ENCODE peak calls at places on chromosomes 11 and 22, in six cellular contexts. B, G, P, H, Q and T are unnamed samples.
A peak's percentile ranks its signal among the peaks of the same experiment; 100 is the strongest.

GRCh38 chr22:49933236-49933921 is 14.9 kb downstream of the CRELD2 start:
- DNase-seq in B (no peak), G (no peak), P (no peak), H (no peak), Q (no peak), T (no peak)

GRCh38 chr22:39290724-39291161 is 28.7 kb downstream of the RPL3 start:
- DNase-seq in B (no peak), G (no peak), P (peak; percentile 61), H (peak; percentile 75), Q (no peak), T (no peak)

GRCh38 chr11:9688716-9689511 is 25.0 kb downstream of the SWAP70 start:
- DNase-seq in B (peak; percentile 87), G (peak; percentile 74), P (peak; percentile 98), H (peak; percentile 81), Q (no peak), T (peak; percentile 35)

GRCh38 chr22:50035976-50036375 is 22.1 kb downstream of the TTLL8 start:
- DNase-seq in B (no peak), G (no peak), P (no peak), H (no peak), Q (no peak), T (no peak)

GRCh38 chr11:11786771-11787170 is 55.0 kb upstream of the USP47 start:
- DNase-seq in B (no peak), G (peak; percentile 5), P (peak; percentile 43), H (peak; percentile 28), Q (no peak), T (peak; percentile 3)

GRCh38 chr11:84634309-84634708 is 992.8 kb downstream of the DLG2 start:
- DNase-seq in B (no peak), G (no peak), P (no peak), H (no peak), Q (no peak), T (no peak)

GRCh38 chr11:14136561-14136960 is 174.0 kb downstream of the SPON1 start:
- DNase-seq in B (no peak), G (no peak), P (no peak), H (no peak), Q (no peak), T (no peak)

GRCh38 chr11:3879967-3880542 is 24.6 kb downstream of the STIM1 start:
- DNase-seq in B (no peak), G (no peak), P (no peak), H (no peak), Q (no peak), T (no peak)

GRCh38 chr11:47524200-47524874 is 28.6 kb downstream of the CELF1 start:
- DNase-seq in B (no peak), G (no peak), P (no peak), H (peak; percentile 26), Q (peak; percentile 79), T (no peak)

GRCh38 chr11:64070301-64070656 is 34.5 kb downstream of the FLRT1 start:
- DNase-seq in B (no peak), G (no peak), P (no peak), H (no peak), Q (no peak), T (no peak)

GRCh38 chr11:109075976-109076375 is 346.0 kb upstream of the C11orf87 start:
- DNase-seq in B (no peak), G (no peak), P (peak; percentile 17), H (no peak), Q (no peak), T (no peak)

GRCh38 chr11:130180491-130180890 is 20.9 kb downstream of the ST14 start:
- DNase-seq in B (peak; percentile 66), G (no peak), P (peak; percentile 54), H (peak; percentile 35), Q (no peak), T (no peak)

GRCh38 chr11:125886997-125887372 is 483 bp upstream of the HYLS1 start:
- DNase-seq in B (peak; percentile 75), G (no peak), P (peak; percentile 51), H (no peak), Q (no peak), T (no peak)

GRCh38 chr11:112630496-112630895 is 330.7 kb upstream of the NCAM1 start:
- DNase-seq in B (no peak), G (no peak), P (no peak), H (no peak), Q (no peak), T (no peak)

GRCh38 chr11:102891736-102892135 is 17.0 kb upstream of the MMP12 start:
- DNase-seq in B (no peak), G (no peak), P (peak; percentile 58), H (no peak), Q (no peak), T (no peak)

GRCh38 chr11:77517753-77518152 is 43.9 kb upstream of the PAK1 start:
- DNase-seq in B (no peak), G (no peak), P (no peak), H (no peak), Q (no peak), T (no peak)

GRCh38 chr11:859394-860131 is 16.9 kb downstream of the TSPAN4 start:
- DNase-seq in B (no peak), G (no peak), P (peak; percentile 87), H (peak; percentile 84), Q (no peak), T (peak; percentile 41)

GRCh38 chr22:38612217-38613006 is 42.4 kb upstream of the DMC1 start:
- DNase-seq in B (no peak), G (no peak), P (no peak), H (no peak), Q (no peak), T (no peak)

DNA sequence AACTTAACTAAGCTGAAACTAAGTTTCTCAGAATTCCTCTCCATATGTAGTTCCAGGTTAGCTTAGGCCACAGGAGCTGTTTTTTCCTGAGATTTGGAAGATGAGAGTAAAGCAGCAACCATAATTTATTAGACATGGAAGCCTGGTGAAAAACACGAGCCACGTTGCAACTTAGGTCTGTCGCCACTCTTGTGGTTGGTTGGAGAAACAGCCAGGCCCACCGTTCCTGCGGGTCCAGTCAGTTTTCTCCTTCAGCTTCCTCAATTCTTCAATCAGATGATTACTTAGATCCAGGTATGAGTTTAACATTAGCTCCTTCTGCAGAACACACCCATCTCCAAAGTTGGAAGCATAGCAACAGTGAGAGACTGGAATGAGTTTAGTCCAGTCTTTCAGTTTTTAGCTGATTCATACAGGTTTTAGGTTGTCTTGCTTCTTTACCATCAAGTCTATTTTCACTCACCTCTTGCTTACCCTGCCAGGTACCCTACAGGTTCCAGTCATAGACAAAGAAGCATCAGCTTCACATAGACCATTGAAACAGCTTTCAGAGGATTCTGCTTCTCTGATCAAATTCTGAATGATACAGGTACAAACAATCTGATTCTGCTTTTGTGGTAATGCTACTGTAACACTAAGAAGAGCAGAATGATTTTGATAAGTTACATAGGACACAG is 18.6 kb downstream of the CASP12 start:
- DNase-seq in B (no peak), G (peak; percentile 35), P (no peak), H (no peak), Q (no peak), T (no peak)
- TF ChIP-seq CTCF in B (peak; percentile 39), G (no peak), P (no peak), H (no peak), Q (no peak), T (no peak)

GRCh38 chr11:73405146-73405510 is 28.9 kb downstream of the RELT start:
- DNase-seq in B (no peak), G (no peak), P (no peak), H (no peak), Q (no peak), T (no peak)

GRCh38 chr11:73402834-73403185 is 26.6 kb downstream of the RELT start:
- DNase-seq in B (peak; percentile 51), G (peak; percentile 47), P (no peak), H (peak; percentile 18), Q (no peak), T (no peak)

GRCh38 chr11:73404506-73405145 is 28.4 kb downstream of the RELT start:
- DNase-seq in B (no peak), G (no peak), P (no peak), H (no peak), Q (no peak), T (no peak)

GRCh38 chr11:73403541-73403940 is 27.3 kb downstream of the RELT start:
- DNase-seq in B (no peak), G (no peak), P (no peak), H (no peak), Q (no peak), T (no peak)

DNA sequence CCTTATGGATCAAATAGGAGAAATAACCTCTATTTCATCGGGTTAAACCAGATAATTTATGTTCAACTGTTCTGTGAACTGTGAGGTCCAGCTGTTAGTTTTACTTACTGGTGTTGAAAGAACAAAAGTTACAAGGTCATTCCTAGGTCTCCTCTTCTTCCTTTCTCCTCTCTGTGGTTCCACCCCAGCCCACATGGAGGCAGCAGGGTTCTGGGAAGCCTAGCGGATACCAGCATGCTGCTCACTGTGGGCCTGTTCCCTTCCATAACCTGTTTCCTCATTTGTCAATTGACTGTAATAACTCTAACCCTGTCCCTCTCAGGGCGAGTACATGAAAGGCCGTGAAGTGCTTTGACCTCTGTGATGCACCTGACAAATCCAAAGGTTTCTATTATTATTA is 27.8 kb downstream of the RELT start:
- DNase-seq in B (no peak), G (peak; percentile 69), P (peak; percentile 49), H (peak; percentile 29), Q (no peak), T (no peak)
- TF ChIP-seq CTCF in B (peak; percentile 54), G (peak; percentile 43), P (peak; percentile 76), H (peak; percentile 71), Q (peak; percentile 71), T (peak; percentile 71)

GRCh38 chr11:119101759-119102423 is at the start of gene DPAGT1:
- DNase-seq in B (peak; percentile 93), G (peak; percentile 96), P (peak; percentile 99), H (peak; percentile 98), Q (peak; percentile 95), T (peak; percentile 89)

GRCh38 chr11:119101367-119101758 is 290 bp downstream of the DPAGT1 start:
- DNase-seq in B (peak; percentile 45), G (no peak), P (no peak), H (no peak), Q (no peak), T (no peak)

GRCh38 chr11:119099707-119100106 is 1.9 kb downstream of the DPAGT1 start:
- DNase-seq in B (no peak), G (peak; percentile 55), P (no peak), H (no peak), Q (no peak), T (no peak)

GRCh38 chr11:119100960-119101349 is 698 bp downstream of the DPAGT1 start:
- DNase-seq in B (no peak), G (no peak), P (no peak), H (no peak), Q (no peak), T (no peak)

DNA sequence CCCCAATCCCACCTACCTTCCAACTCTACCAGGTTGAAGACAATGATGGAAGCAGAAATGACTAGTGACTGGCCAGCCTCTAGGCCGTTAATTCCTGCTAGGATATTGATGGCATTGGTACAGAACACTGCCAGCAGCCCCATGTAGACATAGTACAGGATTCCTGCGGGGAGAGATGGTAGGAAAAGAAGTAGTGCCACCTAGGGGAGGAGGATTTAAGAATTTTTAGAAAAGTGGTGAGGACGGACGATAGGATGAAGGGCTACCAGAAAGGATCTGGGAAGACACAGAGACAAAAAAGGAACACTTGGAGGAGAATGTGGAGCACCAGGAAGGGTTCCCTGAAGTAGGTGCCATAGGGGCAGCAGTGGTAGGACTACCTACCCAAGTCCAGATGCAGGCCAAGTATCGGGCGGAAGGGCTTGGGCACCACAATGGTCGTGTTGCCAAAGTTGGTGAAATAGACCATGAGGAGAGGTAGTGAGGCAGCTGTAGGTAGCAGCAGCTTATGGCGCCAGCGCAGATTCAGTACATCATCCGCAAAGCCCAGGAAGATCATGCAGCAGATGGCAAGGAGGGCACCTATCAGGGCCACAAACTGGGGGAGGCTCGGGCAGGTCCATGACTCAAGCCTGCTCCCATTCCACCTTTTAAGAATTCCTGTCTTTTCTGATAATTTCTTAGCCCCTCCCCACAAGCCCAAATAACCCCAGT is 1.2 kb downstream of the DPAGT1 start:
- DNase-seq in B (no peak), G (peak; percentile 47), P (peak; percentile 67), H (peak; percentile 47), Q (no peak), T (no peak)
- TF ChIP-seq CTCF in B (peak; percentile 84), G (no peak), P (peak; percentile 53), H (peak; percentile 44), Q (no peak), T (peak; percentile 49)

GRCh38 chr11:114192841-114193389 is 103.3 kb upstream of the NNMT start:
- DNase-seq in B (peak; percentile 38), G (peak; percentile 21), P (no peak), H (peak; percentile 40), Q (peak; percentile 59), T (no peak)
- TF ChIP-seq CTCF in B (peak; percentile 67), G (peak; percentile 8), P (no peak), H (no peak), Q (no peak), T (no peak)